ENCODE peak calls at places on chromosomes 1 and 21, in four cellular contexts. F, U, R and W are unnamed samples.

GRCh38 chr1:47696911-47697441 is 259.1 kb downstream of the FOXD2 start:
- DNase-seq in U (no peak), R (no peak), F (peak; percentile 62), W (no peak)

GRCh38 chr1:30815556-30815955 is 58.0 kb upstream of the LAPTM5 start:
- DNase-seq in U (no peak), F (no peak), R (no peak), W (no peak)

GRCh38 chr1:43975249-43975961 is 645 bp downstream of the ATP6V0B start:
- DNase-seq in F (peak; percentile 91), R (no peak), U (no peak), W (no peak)

GRCh38 chr21:34345091-34345871 is 18.5 kb upstream of the KCNE2 start:
- DNase-seq in R (no peak), U (no peak), F (no peak), W (no peak)

GRCh38 chr21:31326478-31327247 is 17.4 kb downstream of the TIAM1 start:
- DNase-seq in F (no peak), R (peak; percentile 45), U (no peak), W (peak; percentile 51)

GRCh38 chr1:232238009-232238408 is 391.9 kb downstream of the SIPA1L2 start:
- DNase-seq in F (no peak), U (no peak), R (no peak), W (no peak)

GRCh38 chr1:113109908-113110554 is 37.0 kb downstream of the LRIG2 start:
- DNase-seq in F (no peak), U (peak; percentile 78), R (peak; percentile 97), W (peak; percentile 98)

GRCh38 chr1:183194527-183195145 is 8.6 kb downstream of the LAMC2 start:
- DNase-seq in F (no peak), R (peak; percentile 21), U (no peak), W (no peak)

GRCh38 chr1:33276573-33277298 is 20.4 kb downstream of the ZNF362 start:
- DNase-seq in F (peak; percentile 49), U (no peak), R (no peak), W (no peak)

GRCh38 chr21:46092026-46092764 is 5.7 kb upstream of the COL6A2 start:
- DNase-seq in R (peak; percentile 99), F (peak; percentile 56), U (peak; percentile 96), W (peak; percentile 97)

GRCh38 chr1:114153621-114154145 is at the start of gene SYT6:
- DNase-seq in R (no peak), U (no peak), F (no peak), W (no peak)

GRCh38 chr1:232856556-232856955 is 51.3 kb downstream of the MAP10 start:
- DNase-seq in R (no peak), U (no peak), F (no peak), W (no peak)

GRCh38 chr1:158169105-158169504 is 11.6 kb upstream of the CD1D start:
- DNase-seq in F (no peak), U (no peak), R (no peak), W (no peak)

GRCh38 chr1:110914676-110915075 is 41.7 kb downstream of the CD53 start:
- DNase-seq in U (no peak), F (no peak), R (no peak), W (no peak)

GRCh38 chr1:154999651-155000474 is 2.7 kb upstream of the ZBTB7B start:
- DNase-seq in U (no peak), F (peak; percentile 75), R (no peak), W (no peak)

GRCh38 chr1:110259770-110260169 is 49.7 kb downstream of the KCNC4 start:
- DNase-seq in U (no peak), F (no peak), R (no peak), W (no peak)

GRCh38 chr1:232805269-232806070 is at the start of gene MAP10:
- DNase-seq in R (peak; percentile 61), F (peak; percentile 89), U (peak; percentile 42), W (peak; percentile 74)

GRCh38 chr1:68231627-68232303 is 558 bp downstream of the WLS start:
- DNase-seq in F (peak; percentile 81), R (peak; percentile 67), U (peak; percentile 39), W (peak; percentile 80)

GRCh38 chr1:165787741-165788140 is 19.1 kb upstream of the TMCO1 start:
- DNase-seq in U (no peak), R (no peak), F (no peak), W (no peak)

GRCh38 chr1:58971629-58972140 is 187.8 kb upstream of the JUN start:
- DNase-seq in F (no peak), R (no peak), U (no peak), W (peak; percentile 70)

GRCh38 chr1:183956559-183957188 is 80.9 kb downstream of the COLGALT2 start:
- DNase-seq in F (no peak), U (peak; percentile 41), R (peak; percentile 85), W (peak; percentile 70)

GRCh38 chr1:53619811-53620619 is 118.9 kb downstream of the GLIS1 start:
- DNase-seq in R (peak; percentile 20), F (peak; percentile 42), U (peak; percentile 8), W (no peak)

GRCh38 chr1:61952675-61953074 is 210.4 kb downstream of the PATJ start:
- DNase-seq in F (no peak), U (no peak), R (no peak), W (no peak)

GRCh38 chr1:61953790-61954150 is 211.5 kb downstream of the PATJ start:
- DNase-seq in U (no peak), R (no peak), F (no peak), W (no peak)

GRCh38 chr1:61953076-61953789 is 211.0 kb downstream of the PATJ start:
- DNase-seq in R (no peak), F (no peak), U (no peak), W (no peak)

GRCh38 chr1:61951731-61952585 is 209.7 kb downstream of the PATJ start:
- DNase-seq in U (no peak), R (peak; percentile 88), F (no peak), W (peak; percentile 27)

GRCh38 chr1:61950418-61950817 is 208.1 kb downstream of the PATJ start:
- DNase-seq in U (no peak), R (no peak), F (no peak), W (peak; percentile 16)
- TF ChIP-seq CTCF in U (no peak), R (peak; percentile 31), F (peak; percentile 14), W (no peak)

GRCh38 chr1:42742617-42743301 is 2.7 kb upstream of the CLDN19 start:
- DNase-seq in F (no peak), R (no peak), U (no peak), W (no peak)
- H3K4me3 ChIP-seq in F (no peak overlapping the region), R (no peak overlapping the region), U (no peak overlapping the region), W (no peak overlapping the region)

GRCh38 chr1:26690576-26691031 is 5.2 kb upstream of the ARID1A start:
- DNase-seq in F (no peak), R (no peak), U (no peak), W (peak; percentile 35)

GRCh38 chr1:26684763-26685162 is 11.1 kb upstream of the ARID1A start:
- DNase-seq in F (no peak), U (no peak), R (no peak), W (no peak)

GRCh38 chr1:26690157-26690556 is 5.7 kb upstream of the ARID1A start:
- DNase-seq in R (no peak), U (no peak), F (no peak), W (no peak)

GRCh38 chr1:26689504-26689903 is 6.3 kb upstream of the ARID1A start:
- DNase-seq in R (no peak), F (no peak), U (no peak), W (no peak)

DNA sequence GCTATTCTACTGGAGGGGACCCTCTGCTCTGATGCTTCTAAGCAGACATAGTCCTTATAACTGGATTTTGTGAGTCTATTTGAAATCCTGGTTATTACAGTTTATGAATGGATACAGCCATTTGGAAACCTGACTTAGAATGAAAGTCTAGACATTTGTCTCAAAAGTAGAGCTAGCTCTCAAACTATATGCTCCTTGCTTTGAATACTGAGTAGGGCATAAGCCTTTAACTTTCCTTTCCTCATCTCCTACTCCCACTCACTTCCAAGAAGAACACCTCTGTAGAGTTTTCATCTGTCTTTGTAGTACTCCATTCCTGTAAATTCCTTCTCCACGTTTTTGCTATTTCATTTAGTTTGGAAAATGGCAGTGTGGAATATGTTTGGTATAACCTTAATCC is 9.0 kb upstream of the ARID1A start:
- DNase-seq in R (no peak), U (no peak), F (no peak), W (peak; percentile 56)
- TF ChIP-seq CTCF in R (no peak), U (no peak), F (no peak), W (no peak)

GRCh38 chr1:97006044-97006676 is 284.6 kb downstream of the PTBP2 start:
- DNase-seq in F (no peak), U (peak; percentile 30), R (peak; percentile 92), W (peak; percentile 69)
- H3K4me3 ChIP-seq in F (no peak overlapping the region), U (no peak overlapping the region), R (no peak overlapping the region), W (no peak overlapping the region)

DNA sequence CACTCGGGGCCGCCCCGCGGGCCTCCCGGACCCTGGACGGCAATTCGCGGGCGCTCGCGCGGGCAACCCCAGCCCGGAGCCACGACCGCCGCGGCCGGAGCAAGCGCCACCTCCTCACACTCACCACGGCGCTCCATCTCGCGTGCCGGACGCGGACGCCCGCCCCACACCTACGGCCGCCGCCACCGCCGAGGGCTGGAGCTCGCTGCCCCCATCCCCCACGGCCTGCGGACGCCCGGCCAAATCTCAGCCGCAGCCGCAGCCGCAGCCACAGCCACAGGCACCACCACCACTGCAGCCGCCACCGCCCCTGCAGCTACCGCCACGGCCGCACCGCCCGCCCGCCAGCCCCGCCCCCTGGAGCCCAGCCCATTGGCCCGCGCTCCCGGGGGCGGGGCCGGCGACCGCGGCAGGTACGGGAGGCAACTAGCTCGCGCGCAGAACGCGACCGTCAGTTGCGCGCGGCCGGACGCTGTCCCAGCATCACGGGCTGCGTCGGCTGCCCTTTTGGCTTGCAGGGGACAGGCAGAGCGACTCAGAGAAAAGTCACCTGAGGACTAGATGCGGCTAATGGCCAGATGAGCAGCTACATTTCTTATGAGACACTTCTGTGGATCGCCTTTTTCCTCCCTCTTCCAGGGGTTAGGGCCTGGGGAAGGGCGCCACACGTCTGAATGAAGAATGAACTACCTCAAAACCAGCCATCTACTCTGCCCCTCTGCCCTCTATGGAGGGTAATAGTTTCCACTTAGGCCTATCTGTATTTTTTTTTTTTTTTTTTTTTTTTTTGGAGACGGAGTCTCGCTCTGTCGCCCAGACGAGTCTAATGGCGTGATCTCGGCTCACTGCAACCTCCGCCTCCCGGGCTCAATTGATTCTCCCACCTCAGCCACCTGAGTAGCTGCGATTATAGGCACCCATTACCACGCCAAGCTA is at the start of gene ARHGAP29:
- DNase-seq in U (no peak), F (peak; percentile 93), R (peak; percentile 39), W (peak; percentile 56)
- TF ChIP-seq CTCF in U (no peak), F (no peak), R (no peak), W (peak; percentile 1)

GRCh38 chr1:74587888-74588287 is 75.5 kb upstream of the LRRC53 start:
- DNase-seq in F (no peak), U (no peak), R (no peak), W (no peak)

GRCh38 chr1:74591954-74592353 is 79.5 kb upstream of the LRRC53 start:
- DNase-seq in R (no peak), F (no peak), U (no peak), W (no peak)

GRCh38 chr1:74592580-74593355 is 80.4 kb upstream of the LRRC53 start:
- DNase-seq in F (no peak), R (no peak), U (no peak), W (no peak)

GRCh38 chr1:74593887-74594866 is 79.4 kb downstream of the ERICH3 start:
- DNase-seq in R (no peak), U (no peak), F (no peak), W (no peak)

GRCh38 chr1:74590288-74590687 is 77.9 kb upstream of the LRRC53 start:
- DNase-seq in R (no peak), U (no peak), F (no peak), W (no peak)
- H3K4me3 ChIP-seq in R (no peak overlapping the region), U (no peak overlapping the region), F (no peak overlapping the region), W (no peak overlapping the region)